ENCODE peak calls at places on chromosomes 13 and 19, in ten cellular contexts. F is HCT116; T is thoracic aorta; S is BJ; H is IMR-90; V is spleen; J is colonic mucosa; N is CD8-positive, alpha-beta T cell; K is astrocyte of the spinal cord; M is kidney epithelial cell. G is an unnamed sample.

GRCh38 chr13:95474992-95475391 is 77.5 kb upstream of the CLDN10 start:
- DNase-seq in F (no peak), T (no peak), S (no peak), H (no peak), V (no peak), J (no peak), N (no peak), K (no peak), M (no peak), G (no peak)

GRCh38 chr13:111049791-111050538 is 65.1 kb upstream of the ARHGEF7 start:
- DNase-seq in F (no peak), T (no peak), S (no peak), H (no peak), V (no peak), J (peak; percentile 34), N (no peak), K (peak; percentile 29), M (no peak), G (peak; percentile 44)

GRCh38 chr13:76500894-76501293 is 385.3 kb downstream of the KCTD12 start:
- DNase-seq in F (no peak), T (no peak), S (no peak), H (no peak), V (no peak), J (no peak), N (no peak), K (no peak), M (no peak), G (no peak)

GRCh38 chr13:45238945-45239795 is 38.3 kb upstream of the KCTD4 start:
- DNase-seq in F (no peak), T (no peak), S (no peak), H (peak; percentile 62), V (no peak), J (no peak), N (no peak), K (peak; percentile 59), M (no peak), G (peak; percentile 65)

GRCh38 chr13:95073826-95074345 is 227.4 kb downstream of the ABCC4 start:
- DNase-seq in F (no peak), T (no peak), S (peak; percentile 46), H (no peak), V (no peak), J (no peak), N (no peak), K (peak; percentile 18), M (no peak), G (no peak)

GRCh38 chr13:62512194-62513141 is 1096.8 kb upstream of the PCDH20 start:
- DNase-seq in F (peak; percentile 35), T (no peak), S (no peak), H (peak; percentile 32), V (no peak), J (peak; percentile 18), N (no peak), K (peak; percentile 32), M (no peak), G (peak; percentile 65)

GRCh38 chr13:94708971-94709614 is 3.3 kb downstream of the SOX21 start:
- DNase-seq in F (no peak), T (no peak), S (no peak), H (no peak), V (no peak), J (no peak), N (no peak), K (peak; percentile 12), M (no peak), G (no peak)

GRCh38 chr13:29934531-29935308 is 84.3 kb upstream of the UBL3 start:
- DNase-seq in F (no peak), T (no peak), S (no peak), H (no peak), V (no peak), J (no peak), N (no peak), K (no peak), M (no peak), G (no peak)

GRCh38 chr19:19591133-19591825 is 27.2 kb downstream of the PBX4 start:
- DNase-seq in F (no peak), T (no peak), S (peak; percentile 87), H (peak; percentile 99), V (no peak), J (no peak), N (peak; percentile 53), K (peak; percentile 89), M (peak; percentile 76), G (peak; percentile 99)

GRCh38 chr13:95317037-95317989 is 16.1 kb upstream of the ABCC4 start:
- DNase-seq in F (no peak), T (no peak), S (no peak), H (no peak), V (peak; percentile 52), J (no peak), N (no peak), K (peak; percentile 33), M (no peak), G (peak; percentile 13)

GRCh38 chr19:748274-748598 is 2.7 kb upstream of the MISP start:
- DNase-seq in F (no peak), T (no peak), S (no peak), H (no peak), V (no peak), J (peak; percentile 88), N (no peak), K (no peak), M (no peak), G (no peak)

GRCh38 chr13:27211271-27211670 is 39.7 kb upstream of the USP12 start:
- DNase-seq in F (no peak), T (no peak), S (no peak), H (no peak), V (no peak), J (no peak), N (no peak), K (no peak), M (no peak), G (no peak)

GRCh38 chr19:45162464-45163143 is 1.8 kb upstream of the NKPD1 start:
- DNase-seq in F (no peak), T (no peak), S (no peak), H (no peak), V (no peak), J (no peak), N (no peak), K (no peak), M (no peak), G (no peak)

DNA sequence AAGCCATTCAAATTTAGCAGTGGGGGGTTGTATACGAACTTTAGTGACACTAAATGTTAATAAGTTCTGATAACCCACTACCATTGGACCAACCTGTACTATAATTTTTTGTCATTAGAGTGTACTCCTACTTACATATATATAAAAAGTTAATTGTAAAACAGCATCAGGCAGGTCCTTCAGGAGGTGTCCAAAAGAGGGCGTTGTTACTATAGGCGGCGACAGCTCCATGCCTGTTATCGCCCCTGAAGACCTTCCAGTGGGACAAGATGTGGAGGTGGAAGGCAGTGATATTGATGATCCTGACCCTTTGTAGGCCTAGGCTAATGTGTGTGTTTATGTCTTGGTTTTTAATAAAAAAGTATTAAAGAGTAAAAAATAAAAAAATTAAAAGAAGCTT is 27.5 kb downstream of the SPRYD7 start:
- DNase-seq in F (peak; percentile 2), T (no peak), S (no peak), H (no peak), V (no peak), J (no peak), N (no peak), K (no peak), M (no peak), G (no peak)
- TF ChIP-seq CTCF in F (peak; percentile 37), T (no peak), S (no peak), H (no peak), V (no peak), J (no peak), N (no peak), K (no peak), M (no peak), G (peak; percentile 12)

DNA sequence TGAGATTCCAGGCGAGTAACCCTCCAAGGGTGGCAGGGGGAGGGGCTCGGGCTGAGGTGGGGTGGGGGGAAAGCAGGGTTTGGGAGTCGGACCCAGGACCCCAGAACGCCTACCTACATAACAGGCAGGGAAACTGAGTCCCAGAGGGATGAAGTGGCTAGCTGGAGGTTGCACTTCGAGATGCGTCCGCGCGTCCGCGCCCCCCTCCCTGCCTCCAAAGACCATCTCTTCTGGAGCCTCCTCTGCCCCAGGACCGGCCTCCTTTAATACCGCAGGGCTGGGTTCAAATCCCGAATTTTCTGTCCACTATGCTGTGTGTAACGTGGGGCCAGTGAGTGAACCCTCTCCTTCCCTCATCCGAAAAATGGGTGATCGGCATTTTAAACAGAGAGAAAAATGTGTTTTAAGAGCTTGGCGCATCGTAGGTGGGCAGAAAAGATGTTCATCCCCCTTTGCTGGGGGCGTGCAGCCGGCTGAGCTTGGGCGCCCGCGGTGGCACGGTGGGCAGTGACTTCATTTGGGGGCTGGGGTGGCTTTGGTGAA is 13.8 kb downstream of the TJP3 start:
- DNase-seq in F (no peak), T (no peak), S (no peak), H (no peak), V (no peak), J (no peak), N (no peak), K (no peak), M (no peak), G (no peak)
- H3K4me3 ChIP-seq in F (peak overlapping the region; percentile 63), T (peak overlapping the region; percentile 48), S (no peak overlapping the region), H (no peak overlapping the region), V (no peak overlapping the region), J (peak overlapping the region; percentile 45), N (peak overlapping the region; percentile 55), K (no peak overlapping the region), M (peak overlapping the region; percentile 13), G (no peak overlapping the region)

GRCh38 chr19:55537741-55538111 is 793 bp upstream of the SBK2 start:
- DNase-seq in F (no peak), T (no peak), S (no peak), H (peak; percentile 69), V (no peak), J (no peak), N (no peak), K (no peak), M (no peak), G (no peak)

GRCh38 chr19:55535579-55536350 is 1.2 kb downstream of the SBK2 start:
- DNase-seq in F (no peak), T (no peak), S (no peak), H (no peak), V (no peak), J (no peak), N (no peak), K (no peak), M (no peak), G (no peak)

GRCh38 chr19:55536366-55536765 is 567 bp downstream of the SBK2 start:
- DNase-seq in F (no peak), T (no peak), S (no peak), H (no peak), V (no peak), J (no peak), N (no peak), K (no peak), M (no peak), G (no peak)

GRCh38 chr19:55538132-55538531 is 1.2 kb upstream of the SBK2 start:
- DNase-seq in F (no peak), T (no peak), S (no peak), H (no peak), V (no peak), J (no peak), N (no peak), K (no peak), M (no peak), G (no peak)

GRCh38 chr19:55536951-55537740 is at the start of gene SBK2:
- DNase-seq in F (no peak), T (no peak), S (no peak), H (no peak), V (no peak), J (no peak), N (no peak), K (no peak), M (no peak), G (no peak)
- TF ChIP-seq CTCF in F (peak; percentile 25), T (no peak), S (peak; percentile 25), H (peak; percentile 32), V (no peak), J (no peak), N (no peak), K (peak; percentile 18), M (peak; percentile 38), G (peak; percentile 28)

GRCh38 chr13:33205804-33206221 is 79.7 kb downstream of the STARD13 start:
- DNase-seq in F (no peak), T (no peak), S (no peak), H (peak; percentile 62), V (no peak), J (no peak), N (no peak), K (peak; percentile 74), M (no peak), G (peak; percentile 82)
- H3K4me3 ChIP-seq in F (no peak overlapping the region), T (peak overlapping the region; percentile 77), S (no peak overlapping the region), H (peak overlapping the region; percentile 7), V (no peak overlapping the region), J (no peak overlapping the region), N (no peak overlapping the region), K (peak overlapping the region; percentile 42), M (no peak overlapping the region), G (peak overlapping the region; percentile 57)

G was measured in choroid plexus epithelial cell.